ENCODE peak calls at places on chromosomes 11 and 22, in four cellular contexts. One of them, this sample, is unnamed.

GRCh38 chr11:37171451-37171850 is 573.4 kb upstream of the RAG2 start:
- DNase-seq in epithelial cell of esophagus: no peak
- DNase-seq in WERI-Rb-1: no peak
- DNase-seq in coronary artery: no peak
- DNase-seq in this sample: no peak

GRCh38 chr11:44305643-44306468 is 4.1 kb downstream of the ALX4 start:
- DNase-seq in epithelial cell of esophagus: no peak
- DNase-seq in WERI-Rb-1: no peak
- DNase-seq in coronary artery: no peak
- DNase-seq in this sample: no peak

GRCh38 chr11:120660024-120660565 is 148.5 kb downstream of the GRIK4 start:
- DNase-seq in epithelial cell of esophagus: peak
- DNase-seq in WERI-Rb-1: peak
- DNase-seq in coronary artery: no peak
- DNase-seq in this sample: no peak

GRCh38 chr11:21888814-21889213 is 304.1 kb upstream of the ANO5 start:
- DNase-seq in epithelial cell of esophagus: peak
- DNase-seq in WERI-Rb-1: no peak
- DNase-seq in coronary artery: no peak
- DNase-seq in this sample: no peak

GRCh38 chr11:90309693-90310092 is 86.8 kb upstream of the CHORDC1 start:
- DNase-seq in epithelial cell of esophagus: no peak
- DNase-seq in WERI-Rb-1: no peak
- DNase-seq in coronary artery: no peak
- DNase-seq in this sample: no peak

GRCh38 chr11:76173663-76174062 is 32.6 kb downstream of the WNT11 start:
- DNase-seq in epithelial cell of esophagus: peak
- DNase-seq in WERI-Rb-1: no peak
- DNase-seq in coronary artery: no peak
- DNase-seq in this sample: no peak

GRCh38 chr11:128392259-128392658 is 195.1 kb downstream of the ETS1 start:
- DNase-seq in epithelial cell of esophagus: no peak
- DNase-seq in WERI-Rb-1: no peak
- DNase-seq in coronary artery: no peak
- DNase-seq in this sample: no peak

GRCh38 chr22:45246060-45246985 is 5.6 kb upstream of the KIAA0930 start:
- DNase-seq in epithelial cell of esophagus: peak
- DNase-seq in WERI-Rb-1: no peak
- DNase-seq in coronary artery: no peak
- DNase-seq in this sample: no peak

GRCh38 chr11:6625832-6626420 is 6.7 kb upstream of the TPP1 start:
- DNase-seq in epithelial cell of esophagus: no peak
- DNase-seq in WERI-Rb-1: no peak
- DNase-seq in coronary artery: no peak
- DNase-seq in this sample: no peak

GRCh38 chr22:19067696-19068348 is 54.4 kb downstream of the DGCR2 start:
- DNase-seq in epithelial cell of esophagus: no peak
- DNase-seq in WERI-Rb-1: no peak
- DNase-seq in coronary artery: peak
- DNase-seq in this sample: no peak

GRCh38 chr11:36333468-36333867 is 37.4 kb downstream of the PRR5L start:
- DNase-seq in epithelial cell of esophagus: peak
- DNase-seq in WERI-Rb-1: no peak
- DNase-seq in coronary artery: no peak
- DNase-seq in this sample: no peak

GRCh38 chr11:110856340-110856739 is 144.1 kb upstream of the ARHGAP20 start:
- DNase-seq in epithelial cell of esophagus: no peak
- DNase-seq in WERI-Rb-1: no peak
- DNase-seq in coronary artery: no peak
- DNase-seq in this sample: no peak

GRCh38 chr11:44561275-44561781 is 4.1 kb upstream of the CD82 start:
- DNase-seq in epithelial cell of esophagus: peak
- DNase-seq in WERI-Rb-1: no peak
- DNase-seq in coronary artery: no peak
- DNase-seq in this sample: no peak

GRCh38 chr11:65425105-65425970 is 2.7 kb downstream of the NEAT1 start:
- DNase-seq in epithelial cell of esophagus: peak
- DNase-seq in WERI-Rb-1: no peak
- DNase-seq in coronary artery: peak
- DNase-seq in this sample: peak
- TF ChIP-seq CTCF in epithelial cell of esophagus: peak
- TF ChIP-seq CTCF in WERI-Rb-1: no peak
- TF ChIP-seq CTCF in coronary artery: no peak
- TF ChIP-seq CTCF in this sample: peak

DNA sequence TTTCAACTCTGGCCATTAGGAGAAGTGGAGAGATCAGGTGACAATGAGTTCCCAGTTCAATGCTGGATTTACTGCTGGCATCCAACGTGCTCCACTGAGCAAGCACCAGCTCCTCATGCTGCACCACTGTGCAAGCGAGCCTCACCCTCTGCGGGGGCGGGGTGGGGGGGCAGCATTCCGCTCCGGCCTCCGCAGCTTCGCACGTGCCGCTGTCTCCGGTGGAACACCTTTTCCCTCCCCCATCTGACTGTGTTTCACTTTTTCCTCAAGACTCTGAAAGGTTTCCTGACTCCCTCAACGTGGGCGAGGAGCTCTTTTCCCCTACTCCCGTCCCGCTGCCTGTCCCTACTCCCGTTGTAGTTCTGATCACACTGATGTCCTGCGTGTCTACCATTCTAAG is 835 bp upstream of the RHOD start:
- DNase-seq in epithelial cell of esophagus: peak
- DNase-seq in WERI-Rb-1: no peak
- DNase-seq in coronary artery: no peak
- DNase-seq in this sample: no peak
- H3K4me3 ChIP-seq in epithelial cell of esophagus: peak
- H3K4me3 ChIP-seq in WERI-Rb-1: no peak
- H3K4me3 ChIP-seq in coronary artery: peak
- H3K4me3 ChIP-seq in this sample: peak

GRCh38 chr11:123461164-123461563 is 31.1 kb downstream of the GRAMD1B start:
- DNase-seq in epithelial cell of esophagus: no peak
- DNase-seq in WERI-Rb-1: no peak
- DNase-seq in coronary artery: no peak
- DNase-seq in this sample: no peak
- TF ChIP-seq CTCF in epithelial cell of esophagus: no peak
- TF ChIP-seq CTCF in WERI-Rb-1: no peak
- TF ChIP-seq CTCF in coronary artery: no peak
- TF ChIP-seq CTCF in this sample: no peak

DNA sequence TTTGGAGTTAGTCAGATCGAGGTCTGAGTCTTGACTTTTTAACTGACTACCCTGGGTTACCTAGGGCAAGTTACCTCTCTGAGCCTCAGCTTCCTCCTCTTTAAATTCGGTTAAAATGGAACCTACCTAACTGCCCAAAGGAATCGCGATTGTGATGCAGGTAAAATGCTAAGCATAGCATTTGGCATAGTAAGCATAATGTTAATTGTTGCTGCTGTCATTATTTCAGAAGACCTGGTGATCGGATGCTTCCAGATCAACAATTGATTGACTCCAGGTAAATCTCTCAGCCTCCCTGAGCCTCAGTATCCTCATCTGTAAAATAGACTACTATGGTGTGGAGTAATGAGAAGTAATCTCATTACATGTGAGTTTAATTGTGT is 550 bp upstream of the SLC43A1 start:
- DNase-seq in epithelial cell of esophagus: no peak
- DNase-seq in WERI-Rb-1: no peak
- DNase-seq in coronary artery: no peak
- DNase-seq in this sample: no peak
- H3K4me3 ChIP-seq in epithelial cell of esophagus: peak
- H3K4me3 ChIP-seq in WERI-Rb-1: peak
- H3K4me3 ChIP-seq in coronary artery: peak
- H3K4me3 ChIP-seq in this sample: peak

DNA sequence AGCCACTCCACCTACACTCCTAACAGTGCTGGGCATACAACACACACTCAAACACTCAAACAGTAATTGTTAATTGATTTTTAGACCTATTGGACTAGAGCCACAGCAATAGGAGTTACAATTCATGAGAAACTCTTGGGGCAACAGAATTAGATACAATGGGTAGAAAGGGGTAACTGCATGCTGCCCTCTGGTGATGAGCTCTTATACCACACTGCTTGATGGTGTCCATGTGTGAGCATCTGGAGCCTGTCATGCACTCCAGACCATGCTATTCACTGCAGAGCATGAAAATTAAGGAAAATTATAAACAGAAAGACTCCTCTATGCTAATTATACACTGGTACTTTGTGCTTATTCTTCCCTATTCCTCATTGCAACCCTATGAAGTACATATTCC is 975.5 kb upstream of the CCDC90B start:
- DNase-seq in epithelial cell of esophagus: no peak
- DNase-seq in WERI-Rb-1: peak
- DNase-seq in coronary artery: no peak
- DNase-seq in this sample: no peak
- TF ChIP-seq CTCF in epithelial cell of esophagus: peak
- TF ChIP-seq CTCF in WERI-Rb-1: peak
- TF ChIP-seq CTCF in coronary artery: no peak
- TF ChIP-seq CTCF in this sample: no peak

GRCh38 chr11:3936517-3936916 is 81.1 kb downstream of the STIM1 start:
- DNase-seq in epithelial cell of esophagus: no peak
- DNase-seq in WERI-Rb-1: no peak
- DNase-seq in coronary artery: no peak
- DNase-seq in this sample: no peak
- H3K4me3 ChIP-seq in epithelial cell of esophagus: no peak
- H3K4me3 ChIP-seq in WERI-Rb-1: no peak
- H3K4me3 ChIP-seq in coronary artery: no peak
- H3K4me3 ChIP-seq in this sample: no peak